ENCODE peak calls at places on chromosomes 13 and 19, in four cellular contexts. One of them, this sample, is unnamed.

GRCh38 chr13:106796280-106797047 is 228.5 kb upstream of the ARGLU1 start:
- DNase-seq in fibroblast of the aortic adventitia: no peak
- DNase-seq in HFFc6: no peak
- DNase-seq in osteoblast: no peak
- DNase-seq in this sample: no peak

GRCh38 chr13:26872444-26873173 is 112.0 kb upstream of the GPR12 start:
- DNase-seq in fibroblast of the aortic adventitia: peak; percentile 28
- DNase-seq in HFFc6: peak; percentile 24
- DNase-seq in osteoblast: no peak
- DNase-seq in this sample: no peak

GRCh38 chr19:33214621-33215020 is 11.0 kb downstream of the SLC7A10 start:
- DNase-seq in fibroblast of the aortic adventitia: peak; percentile 13
- DNase-seq in HFFc6: peak; percentile 22
- DNase-seq in osteoblast: peak; percentile 96
- DNase-seq in this sample: no peak

GRCh38 chr19:4715529-4716221 is 8.0 kb downstream of the DPP9 start:
- DNase-seq in fibroblast of the aortic adventitia: no peak
- DNase-seq in HFFc6: no peak
- DNase-seq in osteoblast: peak; percentile 84
- DNase-seq in this sample: no peak

GRCh38 chr13:28652002-28652401 is 6.9 kb upstream of the POMP start:
- DNase-seq in fibroblast of the aortic adventitia: no peak
- DNase-seq in HFFc6: no peak
- DNase-seq in osteoblast: no peak
- DNase-seq in this sample: no peak

GRCh38 chr19:32642771-32643170 is 32.2 kb downstream of the ANKRD27 start:
- DNase-seq in fibroblast of the aortic adventitia: no peak
- DNase-seq in HFFc6: no peak
- DNase-seq in osteoblast: no peak
- DNase-seq in this sample: no peak

GRCh38 chr19:48391100-48392005 is at the start of gene KDELR1:
- DNase-seq in fibroblast of the aortic adventitia: peak; percentile 71
- DNase-seq in HFFc6: peak; percentile 29
- DNase-seq in osteoblast: peak; percentile 99
- DNase-seq in this sample: peak; percentile 86

GRCh38 chr13:112042496-112042895 is 24.5 kb upstream of the SOX1 start:
- DNase-seq in fibroblast of the aortic adventitia: no peak
- DNase-seq in HFFc6: no peak
- DNase-seq in osteoblast: no peak
- DNase-seq in this sample: no peak

GRCh38 chr13:65378943-65379519 is 1851.1 kb downstream of the PCDH9 start:
- DNase-seq in fibroblast of the aortic adventitia: peak; percentile 2
- DNase-seq in HFFc6: peak; percentile 28
- DNase-seq in osteoblast: no peak
- DNase-seq in this sample: no peak

GRCh38 chr13:56736966-56737365 is 403.8 kb upstream of the PRR20A start:
- DNase-seq in fibroblast of the aortic adventitia: no peak
- DNase-seq in HFFc6: no peak
- DNase-seq in osteoblast: no peak
- DNase-seq in this sample: no peak

GRCh38 chr19:38685666-38686529 is 38.4 kb downstream of the ACTN4 start:
- DNase-seq in fibroblast of the aortic adventitia: peak; percentile 83
- DNase-seq in HFFc6: peak; percentile 60
- DNase-seq in osteoblast: peak; percentile 86
- DNase-seq in this sample: no peak

GRCh38 chr19:51690359-51691121 is 2.6 kb upstream of the SPACA6 start:
- DNase-seq in fibroblast of the aortic adventitia: peak; percentile 72
- DNase-seq in HFFc6: peak; percentile 55
- DNase-seq in osteoblast: peak; percentile 96
- DNase-seq in this sample: peak; percentile 57

GRCh38 chr19:43527860-43528622 is 1.0 kb upstream of the ETHE1 start:
- DNase-seq in fibroblast of the aortic adventitia: peak; percentile 42
- DNase-seq in HFFc6: peak; percentile 6
- DNase-seq in osteoblast: peak; percentile 34
- DNase-seq in this sample: peak; percentile 66

GRCh38 chr19:40147338-40147692 is 43.9 kb upstream of the MAP3K10 start:
- DNase-seq in fibroblast of the aortic adventitia: no peak
- DNase-seq in HFFc6: no peak
- DNase-seq in osteoblast: no peak
- DNase-seq in this sample: no peak

GRCh38 chr13:19052931-19053330 is 128.7 kb downstream of the TUBA3C start:
- DNase-seq in fibroblast of the aortic adventitia: no peak
- DNase-seq in HFFc6: no peak
- DNase-seq in osteoblast: no peak
- DNase-seq in this sample: no peak

GRCh38 chr19:50349277-50350057 is 16.0 kb downstream of the NAPSA start:
- DNase-seq in fibroblast of the aortic adventitia: no peak
- DNase-seq in HFFc6: no peak
- DNase-seq in osteoblast: no peak
- DNase-seq in this sample: no peak

GRCh38 chr13:27562457-27562856 is 57.9 kb downstream of the LNX2 start:
- DNase-seq in fibroblast of the aortic adventitia: no peak
- DNase-seq in HFFc6: no peak
- DNase-seq in osteoblast: no peak
- DNase-seq in this sample: no peak

GRCh38 chr13:40438999-40439797 is 227.2 kb downstream of the FOXO1 start:
- DNase-seq in fibroblast of the aortic adventitia: peak; percentile 76
- DNase-seq in HFFc6: no peak
- DNase-seq in osteoblast: peak; percentile 78
- DNase-seq in this sample: no peak

GRCh38 chr13:108917581-108917980 is 288.2 kb downstream of the MYO16 start:
- DNase-seq in fibroblast of the aortic adventitia: peak; percentile 73
- DNase-seq in HFFc6: peak; percentile 53
- DNase-seq in osteoblast: no peak
- DNase-seq in this sample: no peak

GRCh38 chr13:93876236-93876635 is 603.2 kb downstream of the DCT start:
- DNase-seq in fibroblast of the aortic adventitia: no peak
- DNase-seq in HFFc6: no peak
- DNase-seq in osteoblast: no peak
- DNase-seq in this sample: no peak

GRCh38 chr13:25292301-25292700 is 5.0 kb upstream of the MTMR6 start:
- DNase-seq in fibroblast of the aortic adventitia: no peak
- DNase-seq in HFFc6: no peak
- DNase-seq in osteoblast: peak; percentile 35
- DNase-seq in this sample: no peak

GRCh38 chr13:54226866-54227265 is 1198.3 kb downstream of the OLFM4 start:
- DNase-seq in fibroblast of the aortic adventitia: no peak
- DNase-seq in HFFc6: no peak
- DNase-seq in osteoblast: no peak
- DNase-seq in this sample: no peak

GRCh38 chr19:33469171-33470039 is 52.2 kb downstream of the PEPD start:
- DNase-seq in fibroblast of the aortic adventitia: no peak
- DNase-seq in HFFc6: no peak
- DNase-seq in osteoblast: peak; percentile 76
- DNase-seq in this sample: no peak

GRCh38 chr13:106161186-106161585 is 374.3 kb downstream of the EFNB2 start:
- DNase-seq in fibroblast of the aortic adventitia: peak; percentile 15
- DNase-seq in HFFc6: no peak
- DNase-seq in osteoblast: no peak
- DNase-seq in this sample: no peak

GRCh38 chr19:19445911-19446361 is 40.5 kb downstream of the GATAD2A start:
- DNase-seq in fibroblast of the aortic adventitia: no peak
- DNase-seq in HFFc6: no peak
- DNase-seq in osteoblast: no peak
- DNase-seq in this sample: no peak

GRCh38 chr13:67574320-67575233 is 344.4 kb upstream of the PCDH9 start:
- DNase-seq in fibroblast of the aortic adventitia: no peak
- DNase-seq in HFFc6: no peak
- DNase-seq in osteoblast: no peak
- DNase-seq in this sample: no peak

GRCh38 chr13:21548577-21548976 is 55.4 kb downstream of the MICU2 start:
- DNase-seq in fibroblast of the aortic adventitia: no peak
- DNase-seq in HFFc6: no peak
- DNase-seq in osteoblast: no peak
- DNase-seq in this sample: no peak

GRCh38 chr13:50682966-50683365 is 160.5 kb downstream of the DLEU7 start:
- DNase-seq in fibroblast of the aortic adventitia: no peak
- DNase-seq in HFFc6: no peak
- DNase-seq in osteoblast: no peak
- DNase-seq in this sample: no peak

GRCh38 chr13:47216176-47216822 is 319.4 kb upstream of the HTR2A start:
- DNase-seq in fibroblast of the aortic adventitia: no peak
- DNase-seq in HFFc6: peak; percentile 54
- DNase-seq in osteoblast: no peak
- DNase-seq in this sample: no peak

GRCh38 chr19:46294475-46294874 is 2.4 kb upstream of the HIF3A start:
- DNase-seq in fibroblast of the aortic adventitia: no peak
- DNase-seq in HFFc6: no peak
- DNase-seq in osteoblast: peak; percentile 23
- DNase-seq in this sample: no peak

GRCh38 chr13:25971077-25971476 is 80.7 kb downstream of the SHISA2 start:
- DNase-seq in fibroblast of the aortic adventitia: no peak
- DNase-seq in HFFc6: no peak
- DNase-seq in osteoblast: no peak
- DNase-seq in this sample: no peak

GRCh38 chr13:99926014-99926731 is 45.4 kb downstream of the ZIC5 start:
- DNase-seq in fibroblast of the aortic adventitia: peak; percentile 14
- DNase-seq in HFFc6: peak; percentile 23
- DNase-seq in osteoblast: peak; percentile 88
- DNase-seq in this sample: no peak

GRCh38 chr13:46866150-46866549 is 30.7 kb downstream of the HTR2A start:
- DNase-seq in fibroblast of the aortic adventitia: peak; percentile 43
- DNase-seq in HFFc6: no peak
- DNase-seq in osteoblast: no peak
- DNase-seq in this sample: peak; percentile 48

GRCh38 chr19:35090160-35090794 is 25.3 kb upstream of the FXYD3 start:
- DNase-seq in fibroblast of the aortic adventitia: peak; percentile 64
- DNase-seq in HFFc6: peak; percentile 45
- DNase-seq in osteoblast: peak; percentile 96
- DNase-seq in this sample: peak; percentile 74

GRCh38 chr13:63609574-63609973 is 2193.9 kb upstream of the PCDH20 start:
- DNase-seq in fibroblast of the aortic adventitia: no peak
- DNase-seq in HFFc6: no peak
- DNase-seq in osteoblast: no peak
- DNase-seq in this sample: no peak

GRCh38 chr13:113421673-113422270 is 31.5 kb downstream of the ADPRHL1 start:
- DNase-seq in fibroblast of the aortic adventitia: peak; percentile 63
- DNase-seq in HFFc6: no peak
- DNase-seq in osteoblast: no peak
- DNase-seq in this sample: no peak

GRCh38 chr19:18967358-18968146 is 26.5 kb upstream of the HOMER3 start:
- DNase-seq in fibroblast of the aortic adventitia: peak; percentile 49
- DNase-seq in HFFc6: no peak
- DNase-seq in osteoblast: peak; percentile 87
- DNase-seq in this sample: no peak

GRCh38 chr13:100674363-100674847 is at the start of gene TMTC4:
- DNase-seq in fibroblast of the aortic adventitia: no peak
- DNase-seq in HFFc6: no peak
- DNase-seq in osteoblast: no peak
- DNase-seq in this sample: peak; percentile 82